ENCODE peak calls at places on chromosomes 7 and 10, in five cellular contexts. S is cardiac muscle cell, Z is fibroblast of lung, G is body of pancreas, E is ovary. A is an unnamed sample.
A peak's percentile ranks its signal among the peaks of the same experiment; 100 is the strongest.

GRCh38 chr10:71161429-71161828 is 50.9 kb upstream of the UNC5B start:
- DNase-seq in S (no peak), Z (peak; percentile 25), G (no peak), E (no peak), A (no peak)

GRCh38 chr10:96863922-96864543 is 31.9 kb downstream of the LCOR start:
- DNase-seq in S (no peak), Z (peak; percentile 73), G (no peak), E (no peak), A (no peak)

GRCh38 chr10:101208543-101208942 is 20.7 kb downstream of the LBX1 start:
- DNase-seq in S (no peak), Z (no peak), G (no peak), E (no peak), A (no peak)

GRCh38 chr7:33669251-33669670 is 236.1 kb upstream of the BMPER start:
- DNase-seq in S (no peak), Z (peak; percentile 48), G (no peak), E (no peak), A (peak; percentile 46)

GRCh38 chr7:41979834-41980307 is 257.1 kb downstream of the GLI3 start:
- DNase-seq in S (peak; percentile 57), Z (peak; percentile 41), G (no peak), E (no peak), A (peak; percentile 56)

GRCh38 chr7:85018498-85018897 is 168.4 kb downstream of the SEMA3D start:
- DNase-seq in S (no peak), Z (no peak), G (no peak), E (no peak), A (no peak)

GRCh38 chr7:121908042-121908441 is 35.1 kb downstream of the PTPRZ1 start:
- DNase-seq in S (no peak), Z (no peak), G (no peak), E (no peak), A (no peak)

GRCh38 chr7:141263508-141263907 is 189.6 kb downstream of the TMEM178B start:
- DNase-seq in S (no peak), Z (no peak), G (no peak), E (no peak), A (no peak)

GRCh38 chr7:43694399-43694748 is 34.9 kb downstream of the COA1 start:
- DNase-seq in S (no peak), Z (peak; percentile 91), G (no peak), E (no peak), A (no peak)

GRCh38 chr10:90222372-90222771 is 521.0 kb downstream of the KIF20B start:
- DNase-seq in S (no peak), Z (peak; percentile 88), G (no peak), E (no peak), A (peak; percentile 80)

GRCh38 chr7:117034851-117035462 is 81.7 kb downstream of the ST7 start:
- DNase-seq in S (no peak), Z (no peak), G (no peak), E (no peak), A (no peak)

GRCh38 chr7:7214398-7215347 is 32.3 kb downstream of the C1GALT1 start:
- DNase-seq in S (no peak), Z (no peak), G (no peak), E (no peak), A (no peak)
- H3K9me3 ChIP-seq in S (no peaks in the 10 kb centered on the region), Z (no peaks in the 10 kb centered on the region), G (no peaks in the 10 kb centered on the region), E (no peaks in the 10 kb centered on the region), A (no peaks in the 10 kb centered on the region)

DNA sequence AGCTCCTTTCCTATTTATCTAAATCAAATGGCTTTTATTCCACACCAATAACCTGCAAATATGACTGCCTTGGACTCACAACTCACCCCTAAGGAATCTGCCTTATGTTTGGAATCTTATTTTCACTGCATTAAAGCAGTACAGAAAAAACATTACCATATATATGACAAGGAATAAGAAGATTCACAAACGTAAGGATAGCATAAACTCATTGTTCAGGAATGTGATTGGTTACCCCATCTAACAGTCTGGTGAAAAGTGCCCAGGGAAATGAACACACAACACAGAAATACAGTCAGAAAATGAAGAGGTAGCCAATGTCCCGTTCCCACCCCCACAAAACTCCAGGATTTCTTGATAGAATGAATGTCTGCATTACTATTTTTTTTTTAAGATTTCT is 2.0 kb downstream of the PPP3CB start:
- DNase-seq in S (no peak), Z (peak; percentile 71), G (no peak), E (no peak), A (no peak)
- H3K4me3 ChIP-seq in S (no peak overlapping the region), Z (peak overlapping the region; percentile 92), G (no peak overlapping the region), E (no peak overlapping the region), A (no peak overlapping the region)

DNA sequence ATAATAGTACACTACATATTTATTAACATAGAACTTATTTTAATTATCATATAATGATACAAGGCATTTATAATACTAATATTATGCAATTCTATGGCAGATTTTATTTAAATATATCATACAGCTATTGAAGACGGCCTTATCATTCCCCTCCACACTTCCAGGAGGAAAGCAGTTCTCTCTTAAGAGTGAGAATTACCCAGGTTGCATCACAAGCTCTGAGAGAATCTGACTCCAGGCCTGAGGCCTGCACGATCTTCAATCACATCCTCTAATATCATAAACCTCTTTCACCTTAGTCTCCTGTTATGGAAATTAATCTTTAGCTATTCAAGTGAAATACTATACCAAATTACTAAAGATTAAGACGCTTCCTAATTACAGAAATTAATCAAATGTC is 564.4 kb downstream of the PARD3 start:
- DNase-seq in S (no peak), Z (no peak), G (no peak), E (no peak), A (no peak)
- H3K27ac ChIP-seq in S (no peak overlapping the region), Z (no peak overlapping the region), G (no peak overlapping the region), E (no peak overlapping the region), A (no peak overlapping the region)

DNA sequence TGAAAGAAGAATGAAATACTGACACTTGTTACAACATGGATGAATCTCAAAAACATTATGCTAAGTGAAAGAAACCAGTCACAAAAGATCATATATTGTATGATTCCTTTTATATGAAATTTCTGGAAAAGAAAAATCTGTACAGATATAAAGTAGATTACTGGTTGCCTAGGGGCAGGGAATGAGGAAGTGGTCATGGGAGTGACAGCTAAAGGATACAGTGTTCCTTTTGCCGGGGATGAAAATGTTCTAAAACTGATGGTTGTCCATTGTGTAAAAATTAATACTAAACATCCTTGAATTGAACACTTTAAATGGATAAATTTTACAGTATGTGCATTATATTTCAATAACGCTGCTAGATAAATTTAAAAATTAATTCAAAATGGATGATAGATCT is 25.1 kb downstream of the ALOX5 start:
- DNase-seq in S (no peak), Z (no peak), G (no peak), E (no peak), A (no peak)
- H3K9me3 ChIP-seq in S (no peaks in the 10 kb centered on the region), Z (no peaks in the 10 kb centered on the region), G (no peaks in the 10 kb centered on the region), E (no peaks in the 10 kb centered on the region), A (no peaks in the 10 kb centered on the region)

DNA sequence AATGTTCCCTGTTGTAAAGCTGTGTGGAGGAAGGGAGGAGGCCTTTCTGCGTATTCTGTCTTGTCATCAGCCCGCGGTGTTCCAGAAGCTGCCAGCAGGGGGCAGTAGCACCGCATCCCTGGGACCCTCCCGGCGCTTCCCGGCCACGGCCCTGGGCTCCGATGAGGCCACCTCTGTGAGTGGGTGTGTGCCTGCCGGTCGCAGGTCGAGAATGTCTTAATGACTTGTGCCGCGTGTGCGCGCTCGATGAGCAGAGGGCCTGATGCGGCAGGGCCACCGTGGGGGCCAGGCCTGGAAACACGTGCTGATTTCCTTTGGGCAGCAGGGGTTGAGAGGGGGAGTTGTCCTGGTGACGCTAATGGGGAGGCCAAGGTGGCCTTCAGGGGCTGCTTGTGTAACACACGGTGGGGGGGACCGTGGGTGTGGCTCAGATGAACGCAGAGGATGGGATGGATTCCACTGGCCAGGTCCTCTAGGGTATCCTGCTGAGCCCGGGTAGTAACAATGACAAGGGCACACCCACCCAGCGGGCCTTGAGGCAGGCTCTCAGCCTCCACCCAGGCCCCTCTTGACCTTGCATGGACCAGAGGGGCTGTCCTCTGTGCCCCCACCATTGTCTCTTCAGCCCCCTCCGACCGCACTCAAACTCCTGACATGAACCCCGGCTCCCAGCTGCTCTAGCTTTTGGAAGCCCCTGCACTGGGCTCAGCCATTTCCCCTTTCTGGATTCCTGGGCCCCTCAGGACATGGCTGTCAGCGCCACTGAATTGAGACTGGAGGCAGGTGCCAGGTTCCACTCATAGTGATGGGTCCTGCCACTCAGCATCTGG is 135.9 kb upstream of the PODXL start:
- DNase-seq in S (peak; percentile 79), Z (peak; percentile 21), G (peak; percentile 51), E (no peak), A (peak; percentile 96)
- H3K4me3 ChIP-seq in S (no peak overlapping the region), Z (no peak overlapping the region), G (no peak overlapping the region), E (no peak overlapping the region), A (no peak overlapping the region)

GRCh38 chr10:88332526-88333265 is 250.4 kb downstream of the RNLS start:
- DNase-seq in S (no peak), Z (no peak), G (no peak), E (no peak), A (no peak)

DNA sequence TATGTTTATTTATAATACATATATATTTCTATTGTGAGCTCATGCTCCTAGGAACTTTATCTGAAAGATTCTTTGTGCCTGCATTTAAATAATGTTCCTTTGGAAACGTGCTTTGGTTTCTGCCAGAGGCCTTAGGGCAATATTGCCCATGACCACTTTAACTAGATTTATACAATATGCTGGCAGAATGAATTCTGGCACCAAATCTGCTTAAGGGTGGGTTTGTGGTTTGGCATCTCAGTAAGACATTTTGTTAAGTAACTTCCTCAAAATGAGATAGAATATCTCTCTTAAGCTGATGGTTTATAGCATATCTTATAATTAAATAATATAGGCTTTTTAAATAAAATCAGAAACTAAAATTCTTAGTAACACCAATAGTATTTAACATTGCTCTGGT is 252.9 kb downstream of the RNLS start:
- DNase-seq in S (no peak), Z (no peak), G (no peak), E (no peak), A (no peak)
- H3K27ac ChIP-seq in S (no peak overlapping the region), Z (no peak overlapping the region), G (no peak overlapping the region), E (no peak overlapping the region), A (no peak overlapping the region)

DNA sequence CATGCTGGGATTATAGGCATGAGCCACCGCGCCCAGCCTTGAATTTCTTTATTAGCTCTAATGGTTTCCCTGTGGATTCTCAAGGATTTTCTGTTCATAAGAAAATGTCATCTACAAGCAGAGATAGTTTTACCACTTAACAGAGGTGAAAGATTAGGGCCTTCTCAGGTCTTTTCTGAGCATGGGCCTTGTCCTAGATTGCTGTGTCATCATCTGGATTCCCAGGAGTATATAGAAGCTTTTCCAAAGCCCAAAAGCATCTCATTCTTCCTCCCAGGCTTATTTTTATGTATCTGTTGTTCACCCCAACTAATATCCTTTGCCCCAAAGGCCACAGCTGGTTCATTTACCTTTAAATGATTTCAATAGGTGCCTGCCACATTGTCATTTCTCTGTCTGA is 13.7 kb upstream of the ZNF248 start:
- DNase-seq in S (no peak), Z (no peak), G (no peak), E (no peak), A (no peak)
- H3K9me3 ChIP-seq in S (no peaks in the 10 kb centered on the region), Z (no peaks in the 10 kb centered on the region), G (no peaks in the 10 kb centered on the region), E (no peaks in the 10 kb centered on the region), A (no peaks in the 10 kb centered on the region)

GRCh38 chr7:69430502-69431145 is 167.7 kb upstream of the AUTS2 start:
- DNase-seq in S (no peak), Z (no peak), G (no peak), E (peak; percentile 54), A (peak; percentile 54)

GRCh38 chr7:69433086-69433485 is 165.2 kb upstream of the AUTS2 start:
- DNase-seq in S (no peak), Z (no peak), G (no peak), E (no peak), A (no peak)

GRCh38 chr7:69431626-69432025 is 166.6 kb upstream of the AUTS2 start:
- DNase-seq in S (no peak), Z (no peak), G (no peak), E (no peak), A (no peak)

GRCh38 chr7:69428089-69428488 is 170.2 kb upstream of the AUTS2 start:
- DNase-seq in S (no peak), Z (no peak), G (no peak), E (no peak), A (no peak)

GRCh38 chr7:69429817-69430501 is 168.3 kb upstream of the AUTS2 start:
- DNase-seq in S (no peak), Z (peak; percentile 80), G (no peak), E (peak; percentile 87), A (peak; percentile 44)
- H3K4me3 ChIP-seq in S (no peak overlapping the region), Z (no peak overlapping the region), G (no peak overlapping the region), E (no peak overlapping the region), A (peak overlapping the region; percentile 23)

GRCh38 chr10:29725133-29725720 is 90.5 kb upstream of the SVIL start:
- DNase-seq in S (peak; percentile 89), Z (peak; percentile 52), G (no peak), E (no peak), A (no peak)
- H3K27ac ChIP-seq in S (peak overlapping the region; percentile 88), Z (no peak overlapping the region), G (no peak overlapping the region), E (peak overlapping the region; percentile 34), A (no peak overlapping the region)

A was measured in SJCRH30.